ENCODE peak calls at places on chromosomes 16 and 17, in seven cellular contexts. J, B, V, O, Z, H and Y are unnamed samples.

GRCh38 chr17:57862410-57862989 is 12.7 kb upstream of the MRPS23 start:
- DNase-seq in H (no peak), B (no peak), J (no peak), O (no peak), V (peak; percentile 25), Z (no peak), Y (no peak)

GRCh38 chr17:81423698-81424071 is 28.4 kb downstream of the BAHCC1 start:
- DNase-seq in O (no peak), J (no peak), H (no peak), B (no peak), Z (no peak), V (no peak), Y (no peak)

GRCh38 chr17:19502517-19502916 is 31.1 kb upstream of the SLC47A1 start:
- DNase-seq in V (no peak), B (no peak), O (no peak), Z (no peak), J (no peak), H (no peak), Y (no peak)

GRCh38 chr16:89534147-89534788 is 26.1 kb downstream of the SPG7 start:
- DNase-seq in Z (peak; percentile 19), H (no peak), O (no peak), B (no peak), V (no peak), J (peak; percentile 63), Y (no peak)

GRCh38 chr16:21524068-21524751 is 75.2 kb upstream of the METTL9 start:
- DNase-seq in V (no peak), O (no peak), J (no peak), H (no peak), Z (no peak), B (no peak), Y (no peak)

GRCh38 chr16:81447383-81448101 is 2.9 kb downstream of the CMIP start:
- DNase-seq in Z (no peak), O (peak; percentile 70), V (no peak), J (peak; percentile 25), B (no peak), H (no peak), Y (no peak)

GRCh38 chr16:1903845-1904820 is 14.1 kb downstream of the HS3ST6 start:
- DNase-seq in Z (no peak), B (peak; percentile 90), H (no peak), J (no peak), V (no peak), O (no peak), Y (no peak)

GRCh38 chr17:78108726-78109488 is 19.6 kb downstream of the TMC6 start:
- DNase-seq in H (peak; percentile 61), J (no peak), Z (no peak), V (no peak), B (no peak), O (no peak), Y (no peak)

GRCh38 chr17:55818026-55818425 is 67.2 kb downstream of the PCTP start:
- DNase-seq in Z (no peak), H (no peak), O (no peak), J (no peak), B (no peak), V (no peak), Y (no peak)

GRCh38 chr17:19263621-19264010 is 26.4 kb downstream of the EPN2 start:
- DNase-seq in V (no peak), O (no peak), B (peak; percentile 35), H (no peak), Z (no peak), J (peak; percentile 91), Y (peak; percentile 55)

GRCh38 chr17:44191389-44191788 is 4.6 kb downstream of the TMUB2 start:
- DNase-seq in H (no peak), O (no peak), J (no peak), V (no peak), B (no peak), Z (no peak), Y (no peak)
- TF ChIP-seq POLR2A in H (no peak), O (no peak), J (no peak), V (no peak), B (no peak), Z (no peak), Y (peak; percentile 14)

DNA sequence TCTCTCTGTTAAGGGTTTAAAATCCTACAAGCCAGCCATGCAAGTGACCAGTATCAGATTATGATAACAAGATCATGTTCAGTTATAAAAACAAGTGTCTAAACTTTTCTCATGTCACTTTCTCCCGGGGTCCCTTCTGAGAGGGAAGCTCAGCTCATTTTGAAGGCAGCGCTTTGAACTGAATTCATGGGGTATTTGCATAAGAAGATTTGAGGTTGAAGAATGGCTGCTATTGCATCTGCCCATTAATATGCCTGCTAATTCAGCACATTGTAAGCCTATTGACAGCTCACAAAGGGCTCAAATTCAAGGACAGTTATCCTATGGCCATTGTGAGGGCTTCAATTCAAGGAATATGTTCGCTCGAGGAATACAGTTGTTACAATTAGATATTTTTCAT is 290.2 kb upstream of the IRX3 start:
- DNase-seq in O (no peak), Z (no peak), V (no peak), J (no peak), H (no peak), B (no peak), Y (no peak)
- TF ChIP-seq POLR2A in O (no peak), Z (no peak), V (no peak), J (no peak), H (no peak), B (no peak), Y (no peak)

GRCh38 chr16:588889-589657 is 793 bp upstream of the RAB40C start:
- DNase-seq in B (peak; percentile 99), O (peak; percentile 99), H (peak; percentile 99), V (peak; percentile 97), J (peak; percentile 98), Z (peak; percentile 91), Y (peak; percentile 88)
- TF ChIP-seq POLR2A in B (no peak), O (peak; percentile 92), H (peak; percentile 75), V (peak; percentile 81), J (peak; percentile 74), Z (peak; percentile 90), Y (peak; percentile 86)

GRCh38 chr17:46192484-46193245 is 564 bp downstream of the KANSL1 start:
- DNase-seq in B (peak; percentile 75), Z (no peak), H (peak; percentile 78), V (peak; percentile 75), O (no peak), J (peak; percentile 73), Y (peak; percentile 46)
- TF ChIP-seq POLR2A in B (no peak), Z (no peak), H (peak; percentile 49), V (peak; percentile 1), O (no peak), J (peak; percentile 70), Y (peak; percentile 37)